ENCODE peak calls at places on chromosomes 4 and X, in ten cellular contexts. J, U, Z, A, P, V, R, E, O and D are unnamed samples.

GRCh38 chr4:109560687-109561452 is 824 bp downstream of the MCUB start:
- DNase-seq in U (peak; percentile 44), V (peak; percentile 84), Z (peak; percentile 47), J (peak; percentile 52), E (peak; percentile 82), O (peak; percentile 76), P (no peak), A (peak; percentile 73), R (no peak), D (peak; percentile 60)

GRCh38 chrX:24260827-24261550 is 52.9 kb downstream of the SUPT20HL2 start:
- DNase-seq in O (peak; percentile 35), J (peak; percentile 54), R (no peak), E (peak; percentile 40), P (no peak), A (peak; percentile 81), V (peak; percentile 50), U (peak; percentile 55), Z (no peak), D (no peak)

GRCh38 chr4:52957220-52957686 is 95.1 kb downstream of the RASL11B start:
- DNase-seq in U (peak; percentile 11), P (no peak), E (peak; percentile 41), V (peak; percentile 40), J (no peak), Z (no peak), R (no peak), O (no peak), A (no peak), D (peak; percentile 41)

GRCh38 chr4:176198316-176198903 is 3.0 kb upstream of the SPATA4 start:
- DNase-seq in J (no peak), O (no peak), V (no peak), P (no peak), U (peak; percentile 38), Z (no peak), E (no peak), R (no peak), A (peak; percentile 30), D (no peak)

GRCh38 chrX:18617351-18617750 is 54.6 kb downstream of the RS1 start:
- DNase-seq in P (no peak), J (no peak), R (no peak), Z (no peak), V (peak; percentile 83), A (no peak), O (peak; percentile 53), U (peak; percentile 80), E (peak; percentile 61), D (no peak)

GRCh38 chrX:10370976-10371375 is 214.2 kb downstream of the CLCN4 start:
- DNase-seq in P (no peak), V (no peak), Z (no peak), A (no peak), R (no peak), E (no peak), J (no peak), U (no peak), O (no peak), D (no peak)

GRCh38 chr4:39568805-39569204 is 41.6 kb upstream of the UGDH start:
- DNase-seq in P (no peak), J (no peak), R (no peak), V (no peak), E (no peak), A (no peak), U (peak; percentile 50), O (no peak), Z (no peak), D (no peak)

GRCh38 chr4:169351860-169352259 is 81.1 kb upstream of the SH3RF1 start:
- DNase-seq in U (no peak), J (no peak), V (peak; percentile 95), Z (no peak), P (no peak), A (no peak), E (peak; percentile 87), R (no peak), O (no peak), D (peak; percentile 74)

GRCh38 chrX:111039606-111040005 is 56.4 kb upstream of the PAK3 start:
- DNase-seq in O (no peak), V (peak; percentile 10), Z (no peak), R (no peak), J (no peak), A (no peak), U (no peak), E (peak; percentile 1), P (no peak), D (no peak)

GRCh38 chrX:35919536-35920309 is at the start of gene CFAP47:
- DNase-seq in A (no peak), U (peak; percentile 41), R (no peak), E (peak; percentile 1), P (no peak), V (no peak), Z (peak; percentile 45), J (no peak), O (no peak), D (no peak)

GRCh38 chr4:152443859-152444258 is 92.0 kb downstream of the FBXW7 start:
- DNase-seq in P (no peak), U (no peak), R (no peak), O (no peak), E (no peak), J (no peak), A (no peak), V (no peak), Z (no peak), D (no peak)

GRCh38 chrX:115560978-115561604 is at the start of gene PLS3:
- DNase-seq in J (peak; percentile 82), O (peak; percentile 90), U (peak; percentile 77), P (peak; percentile 2), V (peak; percentile 90), Z (peak; percentile 85), R (no peak), A (peak; percentile 92), E (peak; percentile 85), D (peak; percentile 85)

GRCh38 chr4:147526272-147526654 is 45.4 kb downstream of the EDNRA start:
- DNase-seq in J (no peak), R (no peak), E (no peak), U (no peak), Z (no peak), P (no peak), V (no peak), A (no peak), O (no peak), D (no peak)

GRCh38 chr4:138815811-138816210 is 199.8 kb upstream of the NOCT start:
- DNase-seq in Z (no peak), E (no peak), R (no peak), O (no peak), P (no peak), V (no peak), A (no peak), J (no peak), U (no peak), D (no peak)

GRCh38 chrX:151985955-151986354 is 11.5 kb upstream of the GABRE start:
- DNase-seq in P (no peak), U (peak; percentile 36), R (no peak), V (peak; percentile 55), Z (no peak), O (peak; percentile 60), A (no peak), E (peak; percentile 58), J (peak; percentile 22), D (no peak)

GRCh38 chrX:138845791-138846190 is 134.3 kb upstream of the FGF13 start:
- DNase-seq in O (no peak), Z (no peak), R (no peak), A (no peak), P (no peak), E (no peak), U (no peak), J (no peak), V (no peak), D (no peak)

GRCh38 chrX:138853936-138854335 is 142.4 kb upstream of the FGF13 start:
- DNase-seq in P (no peak), J (no peak), A (no peak), O (no peak), U (no peak), Z (no peak), E (no peak), V (peak; percentile 25), R (no peak), D (no peak)

GRCh38 chrX:138847930-138848329 is 136.4 kb upstream of the FGF13 start:
- DNase-seq in J (no peak), P (no peak), A (no peak), O (no peak), R (no peak), Z (no peak), U (no peak), E (peak; percentile 31), V (peak; percentile 36), D (no peak)

GRCh38 chrX:138849521-138849920 is 138.0 kb upstream of the FGF13 start:
- DNase-seq in J (no peak), V (no peak), O (no peak), Z (no peak), E (no peak), P (no peak), R (no peak), A (no peak), U (no peak), D (no peak)
- H3K4me3 ChIP-seq in J (no peak overlapping the region), V (no peak overlapping the region), O (no peak overlapping the region), Z (no peak overlapping the region), E (no peak overlapping the region), P (no peak overlapping the region), R (no peak overlapping the region), A (no peak overlapping the region), U (no peak overlapping the region), D (no peak overlapping the region)

DNA sequence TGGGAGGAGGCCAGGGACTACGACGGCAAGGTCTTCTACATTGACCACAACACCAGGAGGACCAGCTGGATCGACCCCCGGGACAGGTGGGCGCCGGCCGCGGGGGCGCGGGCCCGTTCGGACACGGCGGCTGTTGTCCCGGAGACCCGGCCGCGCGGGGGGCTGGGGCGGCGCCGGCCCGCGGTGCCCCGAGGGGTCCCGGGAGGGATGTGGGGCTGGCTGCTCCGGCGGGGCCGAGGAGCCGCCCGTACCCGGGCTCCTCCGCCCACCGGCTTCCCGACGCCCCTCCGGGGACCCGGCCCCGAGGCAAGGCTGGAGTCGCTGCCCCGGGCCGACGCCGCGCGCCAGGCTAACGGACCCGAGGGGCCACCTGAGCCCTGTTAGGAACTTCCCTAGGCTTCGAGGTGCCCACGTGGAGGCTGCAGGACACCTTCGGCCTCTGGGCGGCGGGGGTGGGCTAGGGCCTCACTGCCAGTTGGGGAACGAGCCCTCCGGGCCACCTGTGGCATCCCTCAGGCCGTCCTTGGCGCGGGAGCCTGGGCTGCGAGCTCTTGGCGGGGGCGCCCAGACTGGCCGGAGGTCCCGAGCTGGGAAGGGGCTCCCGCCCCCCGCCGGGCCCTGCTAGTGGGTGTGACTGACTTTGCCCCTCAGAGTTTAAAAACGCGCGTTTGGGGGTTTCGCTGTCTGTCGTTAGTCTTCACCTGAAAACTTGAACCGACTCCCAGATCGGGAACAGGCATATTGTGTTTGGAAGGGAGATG is 660 bp downstream of the WWC2 start:
- DNase-seq in A (peak; percentile 74), V (no peak), Z (peak; percentile 55), O (no peak), P (no peak), U (no peak), E (no peak), R (no peak), J (peak; percentile 22), D (peak; percentile 30)
- TF ChIP-seq CTCF in A (no peak), V (no peak), Z (no peak), O (peak; percentile 40), P (no peak), U (no peak), E (peak; percentile 30), R (no peak), J (no peak), D (no peak)

GRCh38 chr4:55819634-55820033 is at the start of gene EXOC1L:
- DNase-seq in O (peak; percentile 5), P (no peak), U (peak; percentile 2), J (no peak), R (no peak), V (peak; percentile 15), E (peak; percentile 34), A (no peak), Z (peak; percentile 41), D (peak; percentile 12)
- H3K4me3 ChIP-seq in O (peak within 1 kb of the TSS; percentile 42), P (no peak within 1 kb of the TSS), U (no peak within 1 kb of the TSS), J (peak within 1 kb of the TSS; percentile 41), R (peak within 1 kb of the TSS; percentile 14), V (no peak within 1 kb of the TSS), E (peak within 1 kb of the TSS; percentile 27), A (no peak within 1 kb of the TSS), Z (peak within 1 kb of the TSS; percentile 35), D (no peak within 1 kb of the TSS)

GRCh38 chrX:122092978-122093377 is 1045.6 kb downstream of the GLUD2 start:
- DNase-seq in A (no peak), R (no peak), U (no peak), J (no peak), O (no peak), E (no peak), V (no peak), P (no peak), Z (no peak), D (no peak)
- TF ChIP-seq CTCF in A (no peak), R (no peak), U (no peak), J (no peak), O (no peak), E (no peak), V (no peak), P (no peak), Z (no peak), D (no peak)